ENCODE peak calls at places on chromosomes 12 and 14, in seven cellular contexts. One of them, this sample, is unnamed.

GRCh38 chr12:116736962-116737773 is 701 bp downstream of the SPRING1 start:
- DNase-seq in B cell: peak
- DNase-seq in brain microvascular endothelial cell: no peak
- DNase-seq in transverse colon: peak
- DNase-seq in heart right ventricle: no peak
- DNase-seq in AG10803: no peak
- DNase-seq in CD8-positive, alpha-beta T cell: no peak
- DNase-seq in this sample: no peak

GRCh38 chr14:96225745-96226151 is 21.1 kb downstream of the BDKRB2 start:
- DNase-seq in B cell: no peak
- DNase-seq in brain microvascular endothelial cell: no peak
- DNase-seq in transverse colon: peak
- DNase-seq in heart right ventricle: no peak
- DNase-seq in AG10803: peak
- DNase-seq in CD8-positive, alpha-beta T cell: no peak
- DNase-seq in this sample: no peak

GRCh38 chr14:95256011-95256775 is 63.5 kb downstream of the CLMN start:
- DNase-seq in B cell: no peak
- DNase-seq in brain microvascular endothelial cell: no peak
- DNase-seq in transverse colon: no peak
- DNase-seq in heart right ventricle: no peak
- DNase-seq in AG10803: no peak
- DNase-seq in CD8-positive, alpha-beta T cell: no peak
- DNase-seq in this sample: no peak

GRCh38 chr12:57898308-57898970 is 42.9 kb upstream of the ATP23 start:
- DNase-seq in B cell: peak
- DNase-seq in brain microvascular endothelial cell: no peak
- DNase-seq in transverse colon: peak
- DNase-seq in heart right ventricle: no peak
- DNase-seq in AG10803: no peak
- DNase-seq in CD8-positive, alpha-beta T cell: no peak
- DNase-seq in this sample: no peak

GRCh38 chr12:25800101-25800500 is 158.4 kb upstream of the RASSF8 start:
- DNase-seq in B cell: no peak
- DNase-seq in brain microvascular endothelial cell: no peak
- DNase-seq in transverse colon: no peak
- DNase-seq in heart right ventricle: no peak
- DNase-seq in AG10803: no peak
- DNase-seq in CD8-positive, alpha-beta T cell: no peak
- DNase-seq in this sample: no peak

GRCh38 chr12:65643595-65644386 is 180.5 kb upstream of the HMGA2 start:
- DNase-seq in B cell: no peak
- DNase-seq in brain microvascular endothelial cell: peak
- DNase-seq in transverse colon: no peak
- DNase-seq in heart right ventricle: no peak
- DNase-seq in AG10803: no peak
- DNase-seq in CD8-positive, alpha-beta T cell: no peak
- DNase-seq in this sample: no peak

GRCh38 chr12:113497709-113498108 is 26.0 kb upstream of the LHX5 start:
- DNase-seq in B cell: no peak
- DNase-seq in brain microvascular endothelial cell: no peak
- DNase-seq in transverse colon: no peak
- DNase-seq in heart right ventricle: no peak
- DNase-seq in AG10803: no peak
- DNase-seq in CD8-positive, alpha-beta T cell: no peak
- DNase-seq in this sample: no peak

GRCh38 chr14:74401504-74402241 is 24.3 kb downstream of the SYNDIG1L start:
- DNase-seq in B cell: peak
- DNase-seq in brain microvascular endothelial cell: no peak
- DNase-seq in transverse colon: peak
- DNase-seq in heart right ventricle: peak
- DNase-seq in AG10803: no peak
- DNase-seq in CD8-positive, alpha-beta T cell: peak
- DNase-seq in this sample: peak

GRCh38 chr12:113259499-113259953 is 38.3 kb downstream of the TPCN1 start:
- DNase-seq in B cell: no peak
- DNase-seq in brain microvascular endothelial cell: no peak
- DNase-seq in transverse colon: peak
- DNase-seq in heart right ventricle: peak
- DNase-seq in AG10803: peak
- DNase-seq in CD8-positive, alpha-beta T cell: no peak
- DNase-seq in this sample: no peak

GRCh38 chr12:59717436-59717835 is 121.6 kb downstream of the SLC16A7 start:
- DNase-seq in B cell: no peak
- DNase-seq in brain microvascular endothelial cell: no peak
- DNase-seq in transverse colon: no peak
- DNase-seq in heart right ventricle: no peak
- DNase-seq in AG10803: no peak
- DNase-seq in CD8-positive, alpha-beta T cell: no peak
- DNase-seq in this sample: no peak

GRCh38 chr12:124321040-124321481 is 26.2 kb downstream of the RFLNA start:
- DNase-seq in B cell: peak
- DNase-seq in brain microvascular endothelial cell: peak
- DNase-seq in transverse colon: peak
- DNase-seq in heart right ventricle: peak
- DNase-seq in AG10803: peak
- DNase-seq in CD8-positive, alpha-beta T cell: peak
- DNase-seq in this sample: peak

GRCh38 chr12:57744194-57744776 is 554 bp upstream of the TSPAN31 start:
- DNase-seq in B cell: peak
- DNase-seq in brain microvascular endothelial cell: peak
- DNase-seq in transverse colon: peak
- DNase-seq in heart right ventricle: peak
- DNase-seq in AG10803: peak
- DNase-seq in CD8-positive, alpha-beta T cell: peak
- DNase-seq in this sample: peak

GRCh38 chr12:66036317-66036716 is 94.2 kb downstream of the LLPH start:
- DNase-seq in B cell: no peak
- DNase-seq in brain microvascular endothelial cell: peak
- DNase-seq in transverse colon: no peak
- DNase-seq in heart right ventricle: peak
- DNase-seq in AG10803: peak
- DNase-seq in CD8-positive, alpha-beta T cell: no peak
- DNase-seq in this sample: no peak

GRCh38 chr12:15171015-15171646 is 50.1 kb downstream of the RERG start:
- DNase-seq in B cell: no peak
- DNase-seq in brain microvascular endothelial cell: no peak
- DNase-seq in transverse colon: no peak
- DNase-seq in heart right ventricle: no peak
- DNase-seq in AG10803: no peak
- DNase-seq in CD8-positive, alpha-beta T cell: no peak
- DNase-seq in this sample: no peak

GRCh38 chr12:44076892-44077291 is 241.0 kb downstream of the TMEM117 start:
- DNase-seq in B cell: no peak
- DNase-seq in brain microvascular endothelial cell: no peak
- DNase-seq in transverse colon: no peak
- DNase-seq in heart right ventricle: no peak
- DNase-seq in AG10803: peak
- DNase-seq in CD8-positive, alpha-beta T cell: no peak
- DNase-seq in this sample: no peak

GRCh38 chr12:49662998-49663843 is 39.9 kb downstream of the PRPF40B start:
- DNase-seq in B cell: peak
- DNase-seq in brain microvascular endothelial cell: peak
- DNase-seq in transverse colon: peak
- DNase-seq in heart right ventricle: peak
- DNase-seq in AG10803: peak
- DNase-seq in CD8-positive, alpha-beta T cell: peak
- DNase-seq in this sample: peak

GRCh38 chr12:117447665-117448366 is 86.4 kb upstream of the NOS1 start:
- DNase-seq in B cell: no peak
- DNase-seq in brain microvascular endothelial cell: no peak
- DNase-seq in transverse colon: peak
- DNase-seq in heart right ventricle: no peak
- DNase-seq in AG10803: no peak
- DNase-seq in CD8-positive, alpha-beta T cell: no peak
- DNase-seq in this sample: no peak

GRCh38 chr12:81263072-81263471 is 185.2 kb downstream of the ACSS3 start:
- DNase-seq in B cell: no peak
- DNase-seq in brain microvascular endothelial cell: no peak
- DNase-seq in transverse colon: no peak
- DNase-seq in heart right ventricle: no peak
- DNase-seq in AG10803: no peak
- DNase-seq in CD8-positive, alpha-beta T cell: no peak
- DNase-seq in this sample: no peak

GRCh38 chr14:92644166-92644565 is 104.3 kb downstream of the LGMN start:
- DNase-seq in B cell: no peak
- DNase-seq in brain microvascular endothelial cell: peak
- DNase-seq in transverse colon: no peak
- DNase-seq in heart right ventricle: no peak
- DNase-seq in AG10803: peak
- DNase-seq in CD8-positive, alpha-beta T cell: no peak
- DNase-seq in this sample: no peak

GRCh38 chr12:79652521-79652920 is 38.2 kb downstream of the PAWR start:
- DNase-seq in B cell: no peak
- DNase-seq in brain microvascular endothelial cell: no peak
- DNase-seq in transverse colon: no peak
- DNase-seq in heart right ventricle: no peak
- DNase-seq in AG10803: no peak
- DNase-seq in CD8-positive, alpha-beta T cell: no peak
- DNase-seq in this sample: no peak

GRCh38 chr12:100234166-100234565 is 32.7 kb downstream of the DEPDC4 start:
- DNase-seq in B cell: no peak
- DNase-seq in brain microvascular endothelial cell: no peak
- DNase-seq in transverse colon: no peak
- DNase-seq in heart right ventricle: no peak
- DNase-seq in AG10803: peak
- DNase-seq in CD8-positive, alpha-beta T cell: no peak
- DNase-seq in this sample: no peak

GRCh38 chr12:100225491-100225890 is 24.9 kb downstream of the ACTR6 start:
- DNase-seq in B cell: no peak
- DNase-seq in brain microvascular endothelial cell: no peak
- DNase-seq in transverse colon: no peak
- DNase-seq in heart right ventricle: no peak
- DNase-seq in AG10803: no peak
- DNase-seq in CD8-positive, alpha-beta T cell: no peak
- DNase-seq in this sample: no peak

GRCh38 chr12:100229876-100230275 is 29.3 kb downstream of the ACTR6 start:
- DNase-seq in B cell: no peak
- DNase-seq in brain microvascular endothelial cell: no peak
- DNase-seq in transverse colon: no peak
- DNase-seq in heart right ventricle: no peak
- DNase-seq in AG10803: no peak
- DNase-seq in CD8-positive, alpha-beta T cell: no peak
- DNase-seq in this sample: no peak

GRCh38 chr12:100234591-100235304 is 32.1 kb downstream of the DEPDC4 start:
- DNase-seq in B cell: peak
- DNase-seq in brain microvascular endothelial cell: peak
- DNase-seq in transverse colon: no peak
- DNase-seq in heart right ventricle: no peak
- DNase-seq in AG10803: peak
- DNase-seq in CD8-positive, alpha-beta T cell: no peak
- DNase-seq in this sample: no peak

DNA sequence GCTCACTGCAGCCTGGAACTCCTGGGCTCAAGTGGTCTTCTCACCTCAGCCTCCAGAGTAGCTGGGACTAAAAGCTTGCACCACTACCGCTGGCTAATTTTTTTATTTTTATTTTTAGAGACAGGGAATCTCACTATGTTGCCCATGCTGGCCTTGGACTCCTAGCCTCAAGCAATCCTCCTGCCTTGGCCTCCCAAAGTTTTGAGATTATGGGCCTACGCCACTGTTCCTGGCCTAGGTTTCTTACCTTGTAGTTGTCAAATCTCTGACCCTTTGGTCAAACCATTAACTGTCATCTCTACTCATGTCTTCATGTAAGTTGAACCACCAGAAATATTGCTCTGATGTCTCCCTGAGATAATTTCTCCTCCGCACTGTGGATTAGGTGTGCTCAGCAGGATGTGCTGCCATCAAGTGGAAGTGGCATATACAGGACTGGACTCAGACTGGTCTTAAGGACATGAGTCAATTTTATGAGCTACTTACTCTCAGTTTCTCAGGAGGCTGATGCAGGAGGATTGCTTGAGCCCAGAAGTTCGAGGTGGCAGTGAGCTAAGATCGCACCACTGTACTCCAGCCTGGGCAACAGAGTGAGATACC is 28.5 kb downstream of the ACTR6 start:
- DNase-seq in B cell: no peak
- DNase-seq in brain microvascular endothelial cell: no peak
- DNase-seq in transverse colon: no peak
- DNase-seq in heart right ventricle: no peak
- DNase-seq in AG10803: peak
- DNase-seq in CD8-positive, alpha-beta T cell: no peak
- DNase-seq in this sample: no peak
- TF ChIP-seq CTCF in B cell: no peak
- TF ChIP-seq CTCF in brain microvascular endothelial cell: peak
- TF ChIP-seq CTCF in transverse colon: peak
- TF ChIP-seq CTCF in heart right ventricle: no peak
- TF ChIP-seq CTCF in AG10803: no peak
- TF ChIP-seq CTCF in CD8-positive, alpha-beta T cell: no peak
- TF ChIP-seq CTCF in this sample: no peak

GRCh38 chr12:32151081-32151480 is 44.4 kb downstream of the BICD1 start:
- DNase-seq in B cell: no peak
- DNase-seq in brain microvascular endothelial cell: no peak
- DNase-seq in transverse colon: no peak
- DNase-seq in heart right ventricle: no peak
- DNase-seq in AG10803: no peak
- DNase-seq in CD8-positive, alpha-beta T cell: no peak
- DNase-seq in this sample: no peak
- TF ChIP-seq CTCF in B cell: no peak
- TF ChIP-seq CTCF in brain microvascular endothelial cell: peak
- TF ChIP-seq CTCF in transverse colon: no peak
- TF ChIP-seq CTCF in heart right ventricle: no peak
- TF ChIP-seq CTCF in AG10803: no peak
- TF ChIP-seq CTCF in CD8-positive, alpha-beta T cell: no peak
- TF ChIP-seq CTCF in this sample: no peak

GRCh38 chr14:69056389-69056788 is 77.3 kb upstream of the ACTN1 start:
- DNase-seq in B cell: no peak
- DNase-seq in brain microvascular endothelial cell: peak
- DNase-seq in transverse colon: no peak
- DNase-seq in heart right ventricle: no peak
- DNase-seq in AG10803: peak
- DNase-seq in CD8-positive, alpha-beta T cell: no peak
- DNase-seq in this sample: no peak
- TF ChIP-seq CTCF in B cell: no peak
- TF ChIP-seq CTCF in brain microvascular endothelial cell: no peak
- TF ChIP-seq CTCF in transverse colon: no peak
- TF ChIP-seq CTCF in heart right ventricle: peak
- TF ChIP-seq CTCF in AG10803: peak
- TF ChIP-seq CTCF in CD8-positive, alpha-beta T cell: no peak
- TF ChIP-seq CTCF in this sample: no peak

GRCh38 chr14:105163040-105163742 is 5.4 kb downstream of the JAG2 start:
- DNase-seq in B cell: no peak
- DNase-seq in brain microvascular endothelial cell: no peak
- DNase-seq in transverse colon: no peak
- DNase-seq in heart right ventricle: no peak
- DNase-seq in AG10803: no peak
- DNase-seq in CD8-positive, alpha-beta T cell: no peak
- DNase-seq in this sample: no peak

GRCh38 chr14:105167303-105168092 is 1.1 kb downstream of the JAG2 start:
- DNase-seq in B cell: peak
- DNase-seq in brain microvascular endothelial cell: no peak
- DNase-seq in transverse colon: peak
- DNase-seq in heart right ventricle: no peak
- DNase-seq in AG10803: no peak
- DNase-seq in CD8-positive, alpha-beta T cell: no peak
- DNase-seq in this sample: no peak

GRCh38 chr14:105166571-105167302 is 1.8 kb downstream of the JAG2 start:
- DNase-seq in B cell: no peak
- DNase-seq in brain microvascular endothelial cell: no peak
- DNase-seq in transverse colon: no peak
- DNase-seq in heart right ventricle: no peak
- DNase-seq in AG10803: no peak
- DNase-seq in CD8-positive, alpha-beta T cell: no peak
- DNase-seq in this sample: no peak

GRCh38 chr14:105165761-105166485 is 2.7 kb downstream of the JAG2 start:
- DNase-seq in B cell: no peak
- DNase-seq in brain microvascular endothelial cell: no peak
- DNase-seq in transverse colon: no peak
- DNase-seq in heart right ventricle: no peak
- DNase-seq in AG10803: no peak
- DNase-seq in CD8-positive, alpha-beta T cell: no peak
- DNase-seq in this sample: no peak

GRCh38 chr14:105165134-105165704 is 3.4 kb downstream of the JAG2 start:
- DNase-seq in B cell: no peak
- DNase-seq in brain microvascular endothelial cell: no peak
- DNase-seq in transverse colon: peak
- DNase-seq in heart right ventricle: no peak
- DNase-seq in AG10803: no peak
- DNase-seq in CD8-positive, alpha-beta T cell: no peak
- DNase-seq in this sample: no peak
- TF ChIP-seq CTCF in B cell: no peak
- TF ChIP-seq CTCF in brain microvascular endothelial cell: no peak
- TF ChIP-seq CTCF in transverse colon: peak
- TF ChIP-seq CTCF in heart right ventricle: no peak
- TF ChIP-seq CTCF in AG10803: no peak
- TF ChIP-seq CTCF in CD8-positive, alpha-beta T cell: no peak
- TF ChIP-seq CTCF in this sample: no peak

This sample was measured in natural killer cell.